ENCODE peak calls at places on chromosome 13, in eight cellular contexts. E, L, R, C, Q, F, P and A are unnamed samples.

GRCh38 chr13:47211106-47211505 is 314.3 kb upstream of the HTR2A start:
- DNase-seq in E (no peak), L (no peak), R (no peak), C (no peak), Q (no peak), F (peak), P (no peak), A (no peak)

GRCh38 chr13:31008400-31009115 is 76.1 kb downstream of the TEX26 start:
- DNase-seq in E (no peak), L (no peak), R (no peak), C (no peak), Q (no peak), F (peak), P (no peak), A (no peak)

GRCh38 chr13:99634672-99635071 is 133.4 kb downstream of the TM9SF2 start:
- DNase-seq in E (no peak), L (no peak), R (no peak), C (no peak), Q (no peak), F (no peak), P (no peak), A (no peak)

GRCh38 chr13:84446972-84447700 is 564.9 kb upstream of the SLITRK1 start:
- DNase-seq in E (no peak), L (no peak), R (no peak), C (no peak), Q (no peak), F (no peak), P (no peak), A (no peak)

GRCh38 chr13:57739089-57739488 is 107.5 kb downstream of the PCDH17 start:
- DNase-seq in E (no peak), L (no peak), R (no peak), C (no peak), Q (no peak), F (no peak), P (no peak), A (no peak)

GRCh38 chr13:26679945-26680516 is 80.6 kb downstream of the GPR12 start:
- DNase-seq in E (no peak), L (no peak), R (no peak), C (no peak), Q (no peak), F (peak), P (no peak), A (no peak)

GRCh38 chr13:73056054-73056962 is 2.5 kb upstream of the KLF5 start:
- DNase-seq in E (no peak), L (no peak), R (no peak), C (no peak), Q (no peak), F (peak), P (no peak), A (no peak)

GRCh38 chr13:35714096-35714495 is 237.6 kb upstream of the MAB21L1 start:
- DNase-seq in E (no peak), L (no peak), R (no peak), C (no peak), Q (no peak), F (no peak), P (no peak), A (no peak)

GRCh38 chr13:50685491-50685890 is 158.0 kb downstream of the DLEU7 start:
- DNase-seq in E (peak), L (peak), R (peak), C (peak), Q (peak), F (no peak), P (peak), A (no peak)

GRCh38 chr13:90675129-90675528 is 672.4 kb upstream of the MIR17HG start:
- DNase-seq in E (no peak), L (no peak), R (no peak), C (no peak), Q (no peak), F (no peak), P (no peak), A (no peak)

GRCh38 chr13:51793570-51794273 is 10.2 kb downstream of the DHRS12 start:
- DNase-seq in E (peak), L (peak), R (no peak), C (no peak), Q (no peak), F (peak), P (no peak), A (no peak)

GRCh38 chr13:67554296-67554695 is 324.2 kb upstream of the PCDH9 start:
- DNase-seq in E (no peak), L (no peak), R (no peak), C (no peak), Q (no peak), F (peak), P (no peak), A (no peak)

GRCh38 chr13:38415233-38415632 is 65.6 kb downstream of the UFM1 start:
- DNase-seq in E (no peak), L (no peak), R (no peak), C (no peak), Q (no peak), F (no peak), P (no peak), A (no peak)

GRCh38 chr13:84994582-84994981 is 804.6 kb downstream of the SLITRK6 start:
- DNase-seq in E (no peak), L (no peak), R (no peak), C (no peak), Q (no peak), F (no peak), P (no peak), A (no peak)

GRCh38 chr13:20964904-20965303 is 62.4 kb upstream of the XPO4 start:
- DNase-seq in E (no peak), L (no peak), R (no peak), C (no peak), Q (no peak), F (peak), P (no peak), A (no peak)

GRCh38 chr13:44230071-44230470 is 143.6 kb upstream of the SERP2 start:
- DNase-seq in E (no peak), L (no peak), R (no peak), C (no peak), Q (no peak), F (peak), P (no peak), A (no peak)

GRCh38 chr13:27011661-27012060 is 159.9 kb downstream of the USP12 start:
- DNase-seq in E (no peak), L (no peak), R (no peak), C (no peak), Q (no peak), F (no peak), P (no peak), A (no peak)

GRCh38 chr13:101346942-101347728 is 69.2 kb downstream of the NALCN start:
- DNase-seq in E (no peak), L (no peak), R (no peak), C (no peak), Q (no peak), F (peak), P (no peak), A (no peak)

GRCh38 chr13:83881917-83882625 is at the start of gene SLITRK1:
- DNase-seq in E (no peak), L (no peak), R (no peak), C (no peak), Q (no peak), F (peak), P (peak), A (no peak)

GRCh38 chr13:98513837-98514236 is 63.1 kb downstream of the STK24 start:
- DNase-seq in E (no peak), L (no peak), R (no peak), C (no peak), Q (no peak), F (no peak), P (no peak), A (no peak)

GRCh38 chr13:54563286-54563685 is 1534.7 kb downstream of the OLFM4 start:
- DNase-seq in E (no peak), L (no peak), R (no peak), C (no peak), Q (no peak), F (no peak), P (no peak), A (no peak)

GRCh38 chr13:36919206-36919832 is 719 bp downstream of the SMAD9 start:
- DNase-seq in E (no peak), L (no peak), R (peak), C (peak), Q (peak), F (peak), P (no peak), A (no peak)

GRCh38 chr13:23743269-23743668 is 145.9 kb downstream of the MIPEP start:
- DNase-seq in E (no peak), L (no peak), R (no peak), C (no peak), Q (no peak), F (no peak), P (no peak), A (no peak)
- H3K4me3 ChIP-seq in E (no peak), L (no peak), R (no peak), C (no peak), Q (no peak), F (no peak), P (no peak), A (no peak)

GRCh38 chr13:45339399-45339798 is 1.6 kb downstream of the TPT1 start:
- DNase-seq in E (no peak), L (no peak), R (no peak), C (no peak), Q (no peak), F (no peak), P (no peak), A (no peak)
- TF ChIP-seq POLR2A in E (no peak), L (no peak), R (no peak), C (no peak), Q (no peak), F (no peak), P (no peak), A (no peak)

GRCh38 chr13:75759531-75759930 is 123.4 kb downstream of the LMO7 start:
- DNase-seq in E (no peak), L (no peak), R (no peak), C (no peak), Q (no peak), F (no peak), P (no peak), A (no peak)

GRCh38 chr13:75762066-75762937 is 126.2 kb downstream of the LMO7 start:
- DNase-seq in E (no peak), L (peak), R (no peak), C (no peak), Q (no peak), F (peak), P (no peak), A (no peak)

GRCh38 chr13:75762967-75763366 is 126.8 kb downstream of the LMO7 start:
- DNase-seq in E (no peak), L (no peak), R (no peak), C (no peak), Q (no peak), F (no peak), P (no peak), A (no peak)

GRCh38 chr13:75761373-75761772 is 125.2 kb downstream of the LMO7 start:
- DNase-seq in E (no peak), L (no peak), R (no peak), C (no peak), Q (no peak), F (no peak), P (no peak), A (no peak)

DNA sequence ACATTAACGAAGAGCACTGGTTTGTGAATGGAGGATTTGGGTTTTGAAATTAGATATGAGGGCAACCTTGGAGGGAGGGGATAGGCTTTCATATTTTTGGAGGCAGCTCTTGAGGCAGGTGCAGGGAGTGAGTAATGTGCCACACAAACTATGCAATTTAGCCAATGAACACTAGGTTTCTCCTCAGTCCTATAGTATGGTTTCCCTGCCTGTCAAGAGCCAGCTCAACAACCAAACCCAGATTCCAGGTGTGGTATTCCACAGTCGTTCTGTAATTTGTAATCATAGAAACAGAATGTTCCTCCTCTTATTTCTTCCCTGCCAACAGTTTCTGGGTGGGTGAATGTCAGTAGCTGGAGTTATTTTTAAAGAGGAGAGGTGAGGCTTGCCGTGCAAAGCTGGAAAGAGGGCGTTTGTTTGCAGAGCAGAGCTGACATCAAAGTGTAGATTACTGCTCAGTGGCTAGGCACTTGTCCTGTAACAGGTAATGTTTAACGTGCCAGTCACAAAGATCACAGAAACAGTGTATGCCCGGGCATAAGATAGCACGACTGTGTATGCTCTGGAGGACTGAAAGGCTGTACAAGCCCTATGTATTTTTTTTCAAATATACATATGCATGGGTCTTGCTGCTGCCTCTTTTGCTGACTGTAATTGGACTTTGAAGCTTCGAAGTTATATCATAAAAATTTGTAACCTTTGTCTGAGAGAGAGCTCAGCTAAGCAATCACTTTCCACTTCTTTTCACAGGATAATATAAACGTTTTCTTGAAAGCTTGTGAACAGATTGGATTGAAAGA is 124.3 kb downstream of the LMO7 start:
- DNase-seq in E (no peak), L (peak), R (peak), C (no peak), Q (no peak), F (peak), P (no peak), A (no peak)
- H3K4me3 ChIP-seq in E (peak), L (peak), R (peak), C (no peak), Q (peak), F (no peak), P (peak), A (peak)

GRCh38 chr13:113489549-113490495 is 689 bp downstream of the DCUN1D2 start:
- DNase-seq in E (peak), L (peak), R (no peak), C (peak), Q (no peak), F (peak), P (no peak), A (no peak)

GRCh38 chr13:113491418-113491883 is 940 bp upstream of the DCUN1D2 start:
- DNase-seq in E (no peak), L (no peak), R (no peak), C (no peak), Q (peak), F (peak), P (no peak), A (no peak)

GRCh38 chr13:113491982-113492381 is 1.5 kb upstream of the DCUN1D2 start:
- DNase-seq in E (no peak), L (no peak), R (no peak), C (no peak), Q (no peak), F (no peak), P (no peak), A (no peak)

GRCh38 chr13:113489171-113489548 is 1.4 kb downstream of the DCUN1D2 start:
- DNase-seq in E (no peak), L (no peak), R (no peak), C (no peak), Q (no peak), F (no peak), P (no peak), A (no peak)

DNA sequence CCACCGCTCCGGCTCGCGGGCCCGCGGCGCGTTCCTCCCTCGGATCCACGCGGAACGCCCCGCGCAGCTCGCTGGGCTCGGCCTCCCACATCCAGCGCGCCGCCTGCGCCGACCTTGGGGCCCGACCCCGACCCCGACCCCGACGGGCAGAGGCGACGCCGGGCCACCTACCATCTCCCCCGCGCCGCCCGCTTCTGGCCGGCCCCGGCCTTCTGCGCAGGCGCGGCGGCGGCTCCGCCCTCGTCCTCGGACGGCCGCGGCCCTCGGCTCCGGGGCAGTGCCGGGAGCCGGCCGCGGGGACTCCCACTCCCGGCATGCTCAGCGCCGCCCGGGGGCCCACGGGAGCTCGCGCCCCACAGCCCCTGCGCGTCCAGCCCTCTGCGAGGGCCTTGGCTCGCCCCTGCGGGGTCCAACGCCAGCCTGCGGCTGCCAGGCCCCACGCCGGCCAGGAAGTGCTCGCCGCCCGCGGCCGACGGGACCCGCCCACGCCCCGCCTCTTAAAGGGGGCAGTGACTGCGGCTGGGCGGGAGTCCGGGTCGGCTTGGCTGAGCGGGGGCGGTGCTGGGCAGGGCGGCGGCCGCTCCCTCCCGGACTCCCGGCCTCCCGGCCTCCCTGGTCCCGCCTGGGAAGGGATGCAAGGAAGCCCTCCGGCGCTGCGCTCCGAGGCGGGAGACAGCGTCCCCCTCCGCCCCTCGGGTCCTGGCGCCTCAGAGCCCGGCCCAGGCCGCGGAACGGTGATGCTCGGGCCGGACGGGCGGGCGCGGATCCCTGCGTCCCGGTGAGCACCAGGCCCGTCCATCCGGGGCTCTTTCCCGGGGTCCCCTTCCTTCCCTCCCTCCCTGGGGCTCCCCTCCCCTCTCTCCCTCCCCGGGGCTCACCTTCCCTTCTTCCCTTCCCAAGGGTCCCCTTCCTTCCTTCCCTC is at the start of gene DCUN1D2:
- DNase-seq in E (peak), L (peak), R (peak), C (peak), Q (peak), F (peak), P (peak), A (peak)
- TF ChIP-seq POLR2A in E (peak), L (peak), R (peak), C (peak), Q (peak), F (peak), P (peak), A (peak)

GRCh38 chr13:111215081-111216047 is 100.3 kb downstream of the ARHGEF7 start:
- DNase-seq in E (no peak), L (no peak), R (peak), C (no peak), Q (no peak), F (no peak), P (no peak), A (no peak)

GRCh38 chr13:111219950-111220349 is 100.5 kb upstream of the TEX29 start:
- DNase-seq in E (no peak), L (no peak), R (peak), C (no peak), Q (no peak), F (no peak), P (no peak), A (no peak)

GRCh38 chr13:111219306-111219705 is 101.1 kb upstream of the TEX29 start:
- DNase-seq in E (no peak), L (no peak), R (no peak), C (no peak), Q (no peak), F (peak), P (no peak), A (no peak)

GRCh38 chr13:111216166-111216960 is 101.3 kb downstream of the ARHGEF7 start:
- DNase-seq in E (no peak), L (peak), R (peak), C (no peak), Q (peak), F (peak), P (no peak), A (no peak)

GRCh38 chr13:111217661-111218060 is 102.6 kb downstream of the ARHGEF7 start:
- DNase-seq in E (no peak), L (no peak), R (no peak), C (no peak), Q (peak), F (no peak), P (no peak), A (no peak)
- H3K4me3 ChIP-seq in E (no peak), L (no peak), R (no peak), C (no peak), Q (no peak), F (no peak), P (no peak), A (no peak)

GRCh38 chr13:110913911-110914292 is 967 bp downstream of the ANKRD10 start:
- DNase-seq in E (peak), L (no peak), R (no peak), C (peak), Q (no peak), F (no peak), P (no peak), A (no peak)
- TF ChIP-seq POLR2A in E (no peak), L (no peak), R (no peak), C (no peak), Q (no peak), F (no peak), P (no peak), A (no peak)